ENCODE peak calls at places on chromosome 7, in four cellular contexts. H, N, A and L are unnamed samples.

GRCh38 chr7:51075681-51076580 is 240.7 kb downstream of the COBL start:
- DNase-seq in A (no peak), N (no peak), H (no peak), L (no peak)

GRCh38 chr7:21944616-21945373 is 904 bp downstream of the CDCA7L start:
- DNase-seq in A (peak; percentile 92), H (peak; percentile 79), N (no peak), L (peak; percentile 88)

GRCh38 chr7:45890125-45890901 is 2.0 kb downstream of the IGFBP1 start:
- DNase-seq in N (no peak), H (no peak), A (no peak), L (no peak)

GRCh38 chr7:157964521-157964920 is 623.1 kb downstream of the PTPRN2 start:
- DNase-seq in H (no peak), A (no peak), N (no peak), L (peak; percentile 58)

GRCh38 chr7:112505495-112505894 is 24.7 kb downstream of the LSMEM1 start:
- DNase-seq in N (no peak), A (no peak), H (no peak), L (no peak)

GRCh38 chr7:112290065-112290464 is 83.6 kb downstream of the ZNF277 start:
- DNase-seq in N (no peak), H (no peak), A (no peak), L (no peak)

GRCh38 chr7:3165681-3166580 is 122.3 kb upstream of the CARD11 start:
- DNase-seq in A (no peak), N (no peak), H (no peak), L (no peak)

GRCh38 chr7:32489788-32490126 is 423 bp downstream of the LSM5 start:
- DNase-seq in N (no peak), A (no peak), H (no peak), L (no peak)

GRCh38 chr7:117019786-117020604 is 66.7 kb downstream of the ST7 start:
- DNase-seq in N (peak; percentile 79), A (peak; percentile 50), H (peak; percentile 36), L (peak; percentile 74)

GRCh38 chr7:138459300-138460175 is 521 bp upstream of the TRIM24 start:
- DNase-seq in H (no peak), N (peak; percentile 98), A (peak; percentile 97), L (no peak)

GRCh38 chr7:30222519-30223213 is 61.7 kb upstream of the ZNRF2 start:
- DNase-seq in H (no peak), A (no peak), N (no peak), L (no peak)

GRCh38 chr7:86762129-86762528 is 118.4 kb downstream of the GRM3 start:
- DNase-seq in N (no peak), H (no peak), A (no peak), L (no peak)

GRCh38 chr7:114659409-114659808 is 244.8 kb downstream of the FOXP2 start:
- DNase-seq in H (no peak), A (no peak), N (no peak), L (no peak)

GRCh38 chr7:157568785-157569584 is 232.2 kb downstream of the DNAJB6 start:
- DNase-seq in H (peak; percentile 55), N (peak; percentile 48), A (peak; percentile 69), L (peak; percentile 90)

GRCh38 chr7:90191648-90192047 is 19.9 kb upstream of the STEAP2 start:
- DNase-seq in H (no peak), A (no peak), N (no peak), L (no peak)

GRCh38 chr7:96017877-96018276 is 245.5 kb downstream of the DYNC1I1 start:
- DNase-seq in A (no peak), N (no peak), H (no peak), L (no peak)

GRCh38 chr7:128108641-128109423 is 77.6 kb upstream of the LRRC4 start:
- DNase-seq in H (no peak), A (no peak), N (no peak), L (peak; percentile 80)

GRCh38 chr7:18004372-18004771 is 23.3 kb downstream of the PRPS1L1 start:
- DNase-seq in H (no peak), N (no peak), A (no peak), L (no peak)

GRCh38 chr7:44539669-44540516 is 1.2 kb downstream of the NPC1L1 start:
- DNase-seq in A (no peak), H (peak; percentile 76), N (no peak), L (peak; percentile 55)

GRCh38 chr7:44062180-44062902 is 3.0 kb downstream of the PGAM2 start:
- DNase-seq in H (no peak), A (no peak), N (peak; percentile 62), L (peak; percentile 76)

GRCh38 chr7:30977896-30978564 is 14.3 kb downstream of the GHRHR start:
- DNase-seq in H (peak; percentile 78), A (peak; percentile 46), N (peak; percentile 35), L (no peak)

GRCh38 chr7:68938151-68938550 is 660.1 kb upstream of the AUTS2 start:
- DNase-seq in N (no peak), H (no peak), A (no peak), L (no peak)

GRCh38 chr7:140214075-140214684 is 37.4 kb upstream of the KDM7A start:
- DNase-seq in H (no peak), N (peak; percentile 21), A (peak; percentile 81), L (no peak)

GRCh38 chr7:78542551-78542950 is 744.0 kb downstream of the PHTF2 start:
- DNase-seq in A (no peak), H (no peak), N (no peak), L (no peak)

GRCh38 chr7:17392846-17393245 is 94.4 kb downstream of the AHR start:
- DNase-seq in H (no peak), N (no peak), A (no peak), L (no peak)

DNA sequence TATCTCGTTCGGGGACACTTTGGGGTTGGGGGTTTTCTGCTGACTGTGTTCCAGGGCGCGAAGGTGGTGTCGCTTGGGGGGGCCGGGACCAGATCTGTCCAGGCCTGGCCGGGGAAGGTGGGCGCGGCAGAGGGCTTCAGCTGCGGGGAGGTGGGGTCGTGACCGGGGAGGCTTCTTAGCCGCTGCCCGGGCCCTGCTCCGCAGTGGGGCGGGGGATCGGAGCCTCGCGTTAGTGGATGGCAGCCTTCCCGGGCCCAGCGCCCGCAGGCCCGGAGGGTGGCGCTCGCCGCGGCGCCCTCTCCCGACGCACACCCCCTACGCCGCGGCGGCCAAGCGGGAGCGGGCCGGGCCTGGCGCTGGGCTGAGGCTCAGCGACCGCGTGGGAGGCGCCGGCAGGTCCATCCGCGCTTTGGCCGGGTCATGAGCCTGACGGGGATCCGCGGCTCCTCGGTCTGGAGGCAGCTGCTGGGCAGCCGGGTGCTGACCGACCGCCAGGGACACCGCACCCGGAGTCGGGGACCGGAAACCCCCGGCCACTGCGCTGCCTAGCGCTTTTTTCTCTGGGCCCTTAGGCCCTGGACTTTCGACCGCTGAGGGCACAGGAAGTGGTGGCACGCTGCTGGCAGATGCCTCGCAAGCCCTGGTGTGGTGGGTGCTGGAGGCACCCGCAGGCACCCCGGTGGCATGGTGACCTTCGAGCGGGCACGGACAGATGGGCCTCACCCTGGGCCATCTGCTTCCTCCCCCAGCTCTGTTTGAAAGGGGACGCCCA is 1.2 kb downstream of the AGAP3 start:
- DNase-seq in H (peak; percentile 83), A (peak; percentile 64), N (peak; percentile 70), L (peak; percentile 88)
- H3K4me1 ChIP-seq in H (peaks cover 28% of the 10 kb centered on the region), A (peaks cover 16% of the 10 kb centered on the region), N (peaks cover 63% of the 10 kb centered on the region), L (peaks cover 75% of the 10 kb centered on the region)

GRCh38 chr7:41045556-41046123 is 657.2 kb downstream of the INHBA start:
- DNase-seq in H (peak; percentile 72), N (no peak), A (peak; percentile 42), L (no peak)
- TF ChIP-seq CTCF in H (peak; percentile 83), N (peak; percentile 0), A (no peak), L (no peak)

GRCh38 chr7:151081170-151082101 is 827 bp upstream of the FASTK start:
- DNase-seq in H (peak; percentile 61), N (no peak), A (no peak), L (peak; percentile 89)

GRCh38 chr7:151082151-151083070 is 882 bp downstream of the TMUB1 start:
- DNase-seq in A (no peak), N (no peak), H (no peak), L (peak; percentile 83)

GRCh38 chr7:151085329-151085690 is 965 bp upstream of the AGAP3 start:
- DNase-seq in H (no peak), N (peak; percentile 72), A (no peak), L (no peak)

GRCh38 chr7:151083824-151084160 is 499 bp upstream of the TMUB1 start:
- DNase-seq in N (no peak), A (no peak), H (no peak), L (no peak)

GRCh38 chr7:151083071-151083823 is at the start of gene TMUB1:
- DNase-seq in N (peak; percentile 82), H (peak; percentile 87), A (peak; percentile 79), L (peak; percentile 97)
- TF ChIP-seq POLR2A in N (peak; percentile 16), H (peak; percentile 42), A (peak; percentile 66), L (no peak)

GRCh38 chr7:150753239-150753638 is 16.0 kb downstream of the GIMAP5 start:
- DNase-seq in H (no peak), A (no peak), N (no peak), L (no peak)

GRCh38 chr7:150753826-150754603 is 16.8 kb downstream of the GIMAP5 start:
- DNase-seq in N (no peak), H (no peak), A (no peak), L (no peak)

GRCh38 chr7:150756858-150757257 is 19.6 kb downstream of the GIMAP5 start:
- DNase-seq in N (no peak), A (no peak), H (no peak), L (no peak)

GRCh38 chr7:150754950-150755349 is 17.7 kb downstream of the GIMAP5 start:
- DNase-seq in A (no peak), N (no peak), H (no peak), L (no peak)

DNA sequence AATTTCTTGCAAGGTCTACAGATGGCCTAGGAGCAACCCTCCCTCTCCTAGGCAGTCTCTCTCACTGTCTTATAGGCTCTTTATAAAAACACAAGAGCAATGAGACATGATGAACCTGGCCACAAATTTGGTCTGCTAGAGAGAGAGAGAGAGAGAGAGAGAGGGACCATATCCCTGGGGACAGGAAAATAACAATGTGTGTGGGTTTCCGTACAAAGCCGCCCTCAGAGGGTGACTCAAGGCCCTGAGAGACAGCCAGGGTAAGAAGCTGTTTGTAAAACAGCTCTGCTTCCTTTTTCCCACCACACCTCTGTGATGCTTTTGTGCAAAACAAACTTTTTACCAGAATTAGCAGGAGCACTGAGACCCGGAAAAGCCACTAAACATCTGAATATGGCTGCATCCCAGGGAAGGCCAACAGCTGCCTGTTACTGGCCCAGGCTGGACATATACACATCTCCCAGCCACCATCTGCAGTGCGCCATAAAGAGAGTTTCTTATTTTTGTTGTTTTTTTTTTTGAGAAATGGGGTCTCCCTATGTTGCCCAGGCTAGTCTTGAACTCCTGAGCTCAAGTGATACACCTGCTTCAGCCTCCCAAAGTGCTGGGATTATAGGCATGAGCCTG is 18.4 kb downstream of the GIMAP5 start:
- DNase-seq in N (no peak), H (no peak), A (peak; percentile 12), L (no peak)
- H3K4me1 ChIP-seq in N (peaks cover 3% of the 10 kb centered on the region), H (no peaks in the 10 kb centered on the region), A (no peaks in the 10 kb centered on the region), L (peaks cover 64% of the 10 kb centered on the region)

GRCh38 chr7:135095450-135095849 is 52.4 kb upstream of the TMEM140 start:
- DNase-seq in H (no peak), A (no peak), N (no peak), L (no peak)
- TF ChIP-seq CTCF in H (no peak), A (no peak), N (no peak), L (no peak)